ENCODE peak calls at places on chromosomes 5 and 9, in four cellular contexts. V is stomach, F is breast epithelium, O is lower leg skin. S is an unnamed sample.
A peak's percentile ranks its signal among the peaks of the same experiment; 100 is the strongest.

GRCh38 chr5:143229426-143229895 is 174.0 kb downstream of the NR3C1 start:
- DNase-seq in V (no peak), F (no peak), O (peak; percentile 85), S (no peak)

GRCh38 chr9:127991017-127991756 is 10.4 kb upstream of the EEIG1 start:
- DNase-seq in V (peak; percentile 70), F (no peak), O (no peak), S (no peak)

GRCh38 chr9:74770508-74771261 is 117.0 kb downstream of the TRPM6 start:
- DNase-seq in V (peak; percentile 35), F (no peak), O (no peak), S (peak; percentile 77)

GRCh38 chr5:54861212-54861894 is 124.0 kb downstream of the ESM1 start:
- DNase-seq in V (no peak), F (no peak), O (no peak), S (no peak)

GRCh38 chr9:13049223-13049622 is 230.3 kb downstream of the MPDZ start:
- DNase-seq in V (no peak), F (no peak), O (no peak), S (no peak)

GRCh38 chr5:163309850-163310365 is 127.5 kb upstream of the CCNG1 start:
- DNase-seq in V (no peak), F (no peak), O (no peak), S (no peak)

GRCh38 chr5:120139039-120139438 is 325.1 kb upstream of the PRR16 start:
- DNase-seq in V (no peak), F (no peak), O (no peak), S (no peak)

GRCh38 chr5:95958308-95959014 is 3.2 kb downstream of the ELL2 start:
- DNase-seq in V (peak; percentile 43), F (no peak), O (no peak), S (no peak)

GRCh38 chr5:58156354-58156753 is 303.5 kb downstream of the PLK2 start:
- DNase-seq in V (no peak), F (no peak), O (no peak), S (no peak)

GRCh38 chr5:54742417-54742889 is 224.9 kb downstream of the SNX18 start:
- DNase-seq in V (peak; percentile 89), F (no peak), O (no peak), S (no peak)

GRCh38 chr9:37956904-37957663 is 53.2 kb upstream of the SLC25A51 start:
- DNase-seq in V (peak; percentile 33), F (no peak), O (no peak), S (peak; percentile 53)

GRCh38 chr5:88438006-88438405 is 169.4 kb upstream of the TMEM161B start:
- DNase-seq in V (no peak), F (no peak), O (no peak), S (no peak)

GRCh38 chr9:25472085-25472607 is 206.1 kb downstream of the TUSC1 start:
- DNase-seq in V (no peak), F (no peak), O (no peak), S (no peak)

GRCh38 chr9:125447202-125447802 is 185.7 kb downstream of the GAPVD1 start:
- DNase-seq in V (no peak), F (no peak), O (no peak), S (no peak)

GRCh38 chr5:174724484-174725260 is at the start of gene MSX2:
- DNase-seq in V (peak; percentile 88), F (peak; percentile 94), O (peak; percentile 97), S (peak; percentile 79)

GRCh38 chr5:113081881-113082546 is 105.4 kb downstream of the DCP2 start:
- DNase-seq in V (no peak), F (no peak), O (no peak), S (no peak)

GRCh38 chr5:109035470-109035869 is 287.8 kb downstream of the FER start:
- DNase-seq in V (no peak), F (no peak), O (no peak), S (no peak)

GRCh38 chr5:5929231-5929630 is 449.1 kb downstream of the MED10 start:
- DNase-seq in V (no peak), F (no peak), O (no peak), S (no peak)

GRCh38 chr5:56326116-56326515 is 93.0 kb upstream of the ANKRD55 start:
- DNase-seq in V (no peak), F (no peak), O (no peak), S (no peak)

GRCh38 chr5:94276056-94276455 is 342.3 kb downstream of the KIAA0825 start:
- DNase-seq in V (no peak), F (no peak), O (no peak), S (no peak)

GRCh38 chr5:132414634-132415377 is 45.3 kb downstream of the SLC22A5 start:
- DNase-seq in V (no peak), F (no peak), O (no peak), S (no peak)
- TF ChIP-seq POLR2A in V (no peak), F (no peak), O (no peak), S (no peak)

GRCh38 chr5:172777381-172778222 is 6.6 kb upstream of the DUSP1 start:
- DNase-seq in V (peak; percentile 87), F (peak; percentile 88), O (peak; percentile 99), S (peak; percentile 98)
- TF ChIP-seq POLR2A in V (no peak), F (no peak), O (no peak), S (no peak)

GRCh38 chr5:151029856-151030336 is 9.5 kb downstream of the GPX3 start:
- DNase-seq in V (no peak), F (no peak), O (no peak), S (no peak)
- TF ChIP-seq POLR2A in V (no peak), F (no peak), O (no peak), S (no peak)

GRCh38 chr9:69034071-69034470 is 1.5 kb upstream of the FXN start:
- DNase-seq in V (no peak), F (no peak), O (no peak), S (no peak)

GRCh38 chr9:69030851-69031645 is 4.5 kb upstream of the FXN start:
- DNase-seq in V (no peak), F (no peak), O (no peak), S (no peak)

GRCh38 chr9:69040646-69041045 is 5.1 kb downstream of the FXN start:
- DNase-seq in V (no peak), F (no peak), O (no peak), S (no peak)

GRCh38 chr9:69036319-69036718 is 767 bp downstream of the FXN start:
- DNase-seq in V (no peak), F (no peak), O (no peak), S (no peak)

DNA sequence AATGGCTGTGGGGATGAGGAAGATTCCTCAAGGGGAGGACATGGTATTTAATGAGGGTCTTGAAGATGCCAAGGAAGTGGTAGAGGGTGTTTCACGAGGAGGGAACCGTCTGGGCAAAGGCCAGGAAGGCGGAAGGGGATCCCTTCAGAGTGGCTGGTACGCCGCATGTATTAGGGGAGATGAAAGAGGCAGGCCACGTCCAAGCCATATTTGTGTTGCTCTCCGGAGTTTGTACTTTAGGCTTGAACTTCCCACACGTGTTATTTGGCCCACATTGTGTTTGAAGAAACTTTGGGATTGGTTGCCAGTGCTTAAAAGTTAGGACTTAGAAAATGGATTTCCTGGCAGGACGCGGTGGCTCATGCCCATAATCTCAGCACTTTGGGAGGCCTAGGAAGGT is 1.2 kb downstream of the FXN start:
- DNase-seq in V (no peak), F (no peak), O (peak; percentile 81), S (no peak)
- TF ChIP-seq POLR2A in V (no peak), F (no peak), O (no peak), S (no peak)

GRCh38 chr5:32170303-32171170 is 3.6 kb downstream of the GOLPH3 start:
- DNase-seq in V (no peak), F (no peak), O (no peak), S (no peak)

GRCh38 chr5:32168460-32169033 is 5.6 kb downstream of the GOLPH3 start:
- DNase-seq in V (no peak), F (no peak), O (no peak), S (no peak)

GRCh38 chr5:32172908-32173393 is 1.2 kb downstream of the GOLPH3 start:
- DNase-seq in V (no peak), F (no peak), O (no peak), S (no peak)

GRCh38 chr5:32174011-32174866 is at the start of gene GOLPH3:
- DNase-seq in V (peak; percentile 95), F (peak; percentile 94), O (peak; percentile 98), S (peak; percentile 99)

DNA sequence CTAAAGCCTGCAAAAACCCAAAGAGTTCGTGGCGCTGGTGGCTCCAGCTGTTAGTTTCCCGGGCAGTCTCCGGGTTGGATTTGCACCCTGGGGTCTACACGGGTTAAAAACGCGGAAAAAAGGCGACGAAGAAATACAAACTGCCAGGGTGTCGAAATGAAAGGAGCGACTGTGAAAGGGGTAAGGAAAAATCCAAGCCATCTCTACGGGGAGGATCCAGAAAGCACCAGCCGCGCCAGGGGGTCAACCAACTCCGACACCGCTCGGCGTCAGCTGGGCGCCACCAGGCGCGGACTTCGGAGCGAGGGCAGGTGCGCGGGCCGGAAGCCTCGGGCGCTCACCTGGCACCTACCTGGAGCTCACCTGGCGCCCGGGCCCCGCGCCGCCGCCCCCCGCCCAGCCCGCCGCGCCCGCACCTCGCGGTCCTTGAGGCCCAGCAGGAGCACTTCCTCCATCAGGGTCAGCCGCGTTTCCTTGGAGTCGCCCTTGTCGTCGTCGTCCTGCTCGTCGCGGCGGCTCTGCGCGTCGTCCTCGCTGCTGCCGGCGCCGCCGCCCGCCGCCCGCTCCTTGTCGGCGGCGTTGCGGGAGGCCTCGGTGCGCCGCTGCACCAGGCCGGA is 617 bp downstream of the GOLPH3 start:
- DNase-seq in V (peak; percentile 77), F (peak; percentile 68), O (peak; percentile 92), S (peak; percentile 93)
- TF ChIP-seq POLR2A in V (no peak), F (no peak), O (no peak), S (no peak)

DNA sequence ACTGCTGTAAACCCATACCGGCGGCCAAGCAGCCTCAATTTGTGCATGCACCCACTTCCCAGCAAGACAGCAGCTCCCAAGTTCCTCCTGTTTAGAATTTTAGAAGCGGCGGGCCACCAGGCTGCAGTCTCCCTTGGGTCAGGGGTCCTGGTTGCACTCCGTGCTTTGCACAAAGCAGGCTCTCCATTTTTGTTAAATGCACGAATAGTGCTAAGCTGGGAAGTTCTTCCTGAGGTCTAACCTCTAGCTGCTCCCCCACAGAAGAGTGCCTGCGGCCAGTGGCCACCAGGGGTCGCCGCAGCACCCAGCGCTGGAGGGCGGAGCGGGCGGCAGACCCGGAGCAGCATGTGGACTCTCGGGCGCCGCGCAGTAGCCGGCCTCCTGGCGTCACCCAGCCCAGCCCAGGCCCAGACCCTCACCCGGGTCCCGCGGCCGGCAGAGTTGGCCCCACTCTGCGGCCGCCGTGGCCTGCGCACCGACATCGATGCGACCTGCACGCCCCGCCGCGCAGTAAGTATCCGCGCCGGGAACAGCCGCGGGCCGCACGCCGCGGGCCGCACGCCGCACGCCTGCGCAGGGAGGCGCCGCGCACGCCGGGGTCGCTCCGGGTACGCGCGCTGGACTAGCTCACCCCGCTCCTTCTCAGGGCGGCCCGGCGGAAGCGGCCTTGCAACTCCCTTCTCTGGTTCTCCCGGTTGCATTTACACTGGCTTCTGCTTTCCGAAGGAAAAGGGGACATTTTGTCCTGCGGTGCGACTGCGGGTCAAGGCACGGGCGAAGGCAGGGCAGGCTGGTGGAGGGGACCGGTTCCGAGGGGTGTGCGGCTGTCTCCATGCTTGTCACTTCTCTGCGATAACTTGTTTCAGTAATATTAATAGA is at the start of gene FXN:
- DNase-seq in V (peak; percentile 85), F (peak; percentile 76), O (peak; percentile 95), S (peak; percentile 97)
- TF ChIP-seq POLR2A in V (no peak), F (no peak), O (no peak), S (no peak)